ENCODE peak calls at places on chromosomes 4 and X, in eight cellular contexts. L, J, X, N, S, A, Z and F are unnamed samples.

GRCh38 chr4:148998719-148999118 is 556.5 kb upstream of the NR3C2 start:
- DNase-seq in X (no peak), N (no peak), A (peak), J (no peak), S (no peak), Z (no peak), L (no peak), F (no peak)

GRCh38 chr4:92270908-92271307 is 32.9 kb upstream of the GRID2 start:
- DNase-seq in J (no peak), Z (no peak), A (no peak), X (no peak), N (no peak), S (no peak), L (no peak), F (no peak)

GRCh38 chr4:146165840-146166239 is 9.7 kb upstream of the LSM6 start:
- DNase-seq in X (no peak), S (no peak), J (no peak), A (peak), N (no peak), Z (no peak), L (no peak), F (no peak)

GRCh38 chr4:186029731-186030421 is 39.1 kb upstream of the TLR3 start:
- DNase-seq in A (peak), L (peak), X (no peak), Z (no peak), N (no peak), S (no peak), J (peak), F (no peak)

GRCh38 chrX:11758400-11759171 is 549 bp downstream of the MSL3 start:
- DNase-seq in N (peak), L (peak), J (peak), A (peak), Z (peak), X (peak), S (peak), F (peak)

GRCh38 chr4:150367326-150367725 is 214.6 kb upstream of the MAB21L2 start:
- DNase-seq in S (no peak), J (no peak), Z (no peak), L (no peak), N (no peak), A (no peak), X (no peak), F (no peak)

GRCh38 chr4:47686294-47686872 is 151.5 kb downstream of the CORIN start:
- DNase-seq in N (peak), A (peak), X (peak), J (peak), Z (peak), S (peak), L (no peak), F (peak)

GRCh38 chr4:7238300-7238960 is 46.1 kb downstream of the SORCS2 start:
- DNase-seq in S (no peak), N (no peak), X (no peak), L (no peak), Z (no peak), J (no peak), A (no peak), F (peak)

GRCh38 chr4:146585761-146586333 is 52.8 kb upstream of the POU4F2 start:
- DNase-seq in N (no peak), J (no peak), X (no peak), A (peak), S (no peak), Z (no peak), L (no peak), F (no peak)

GRCh38 chr4:23500876-23501275 is 389.0 kb downstream of the PPARGC1A start:
- DNase-seq in A (no peak), X (no peak), Z (no peak), J (no peak), S (no peak), N (no peak), L (no peak), F (no peak)

GRCh38 chrX:53160297-53160983 is 64.6 kb downstream of the KDM5C start:
- DNase-seq in N (no peak), A (no peak), S (no peak), Z (no peak), J (no peak), L (no peak), X (no peak), F (no peak)

GRCh38 chr4:89056292-89056952 is 563 bp downstream of the FAM13A start:
- DNase-seq in S (no peak), Z (no peak), J (no peak), A (no peak), X (no peak), N (no peak), L (no peak), F (no peak)

GRCh38 chr4:176534566-176534965 is 214.8 kb downstream of the SPCS3 start:
- DNase-seq in Z (no peak), A (peak), J (no peak), S (no peak), N (no peak), X (no peak), L (no peak), F (no peak)

GRCh38 chr4:52825311-52826090 is 36.6 kb upstream of the RASL11B start:
- DNase-seq in J (no peak), Z (peak), S (no peak), X (no peak), N (peak), L (no peak), A (peak), F (no peak)

GRCh38 chr4:94523617-94524016 is 71.9 kb downstream of the PDLIM5 start:
- DNase-seq in X (no peak), J (no peak), A (peak), L (no peak), S (no peak), N (no peak), Z (no peak), F (no peak)

GRCh38 chr4:183540498-183540953 is 35.7 kb downstream of the ING2 start:
- DNase-seq in X (no peak), L (no peak), J (no peak), A (no peak), S (no peak), Z (no peak), N (no peak), F (no peak)

GRCh38 chr4:150773032-150773431 is 191.1 kb downstream of the MAB21L2 start:
- DNase-seq in A (no peak), Z (no peak), S (no peak), X (no peak), L (no peak), J (no peak), N (no peak), F (no peak)

GRCh38 chr4:73668806-73669205 is 48.6 kb upstream of the RASSF6 start:
- DNase-seq in L (no peak), Z (no peak), N (no peak), A (no peak), J (no peak), X (no peak), S (no peak), F (no peak)

GRCh38 chr4:133624744-133625143 is 475.6 kb downstream of the PCDH10 start:
- DNase-seq in S (no peak), J (no peak), N (no peak), L (no peak), Z (no peak), A (no peak), X (no peak), F (no peak)

GRCh38 chr4:124202106-124202505 is 510.4 kb downstream of the ANKRD50 start:
- DNase-seq in A (peak), J (no peak), N (no peak), L (no peak), S (no peak), Z (no peak), X (no peak), F (no peak)

GRCh38 chr4:15961778-15962510 is 1.0 kb downstream of the FGFBP2 start:
- DNase-seq in L (no peak), X (no peak), Z (no peak), A (no peak), N (no peak), S (no peak), J (no peak), F (peak)

GRCh38 chrX:101108293-101108692 is 10.3 kb downstream of the CENPI start:
- DNase-seq in L (no peak), N (no peak), A (peak), X (no peak), Z (no peak), J (no peak), S (no peak), F (no peak)

GRCh38 chr4:144399927-144400326 is 246.0 kb upstream of the HHIP start:
- DNase-seq in S (no peak), Z (no peak), L (no peak), X (no peak), J (no peak), N (no peak), A (peak), F (no peak)

GRCh38 chr4:28378109-28378830 is 1517.6 kb downstream of the STIM2 start:
- DNase-seq in S (no peak), N (no peak), Z (no peak), J (no peak), A (no peak), L (no peak), X (no peak), F (no peak)

GRCh38 chrX:110178179-110178865 is 139.6 kb downstream of the AMMECR1 start:
- DNase-seq in J (no peak), N (no peak), X (no peak), L (no peak), A (no peak), S (no peak), Z (no peak), F (no peak)

GRCh38 chrX:40996886-40997530 is 88.2 kb upstream of the USP9X start:
- DNase-seq in L (no peak), X (no peak), N (peak), Z (no peak), S (no peak), J (no peak), A (peak), F (no peak)

GRCh38 chr4:21790437-21791029 is 158.0 kb downstream of the KCNIP4 start:
- DNase-seq in N (no peak), A (peak), Z (no peak), S (no peak), X (no peak), J (no peak), L (no peak), F (no peak)

GRCh38 chr4:149110499-149110898 is 668.3 kb upstream of the NR3C2 start:
- DNase-seq in X (no peak), Z (no peak), L (no peak), J (no peak), S (no peak), N (no peak), A (no peak), F (no peak)

GRCh38 chr4:62881210-62881609 is 1528.0 kb downstream of the TECRL start:
- DNase-seq in N (no peak), S (no peak), Z (no peak), J (no peak), A (no peak), L (no peak), X (no peak), F (no peak)

GRCh38 chrX:133670394-133670793 is 255.1 kb upstream of the GPC4 start:
- DNase-seq in S (no peak), X (no peak), J (no peak), L (no peak), Z (no peak), A (peak), N (peak), F (no peak)

GRCh38 chrX:23815376-23815775 is 32.4 kb downstream of the SAT1 start:
- DNase-seq in J (no peak), Z (no peak), N (no peak), L (no peak), A (no peak), X (no peak), S (no peak), F (no peak)

GRCh38 chr4:79603681-79604080 is 195.7 kb upstream of the GK2 start:
- DNase-seq in X (no peak), Z (no peak), L (no peak), S (no peak), A (no peak), J (no peak), N (peak), F (no peak)

GRCh38 chr4:123260429-123261052 is 136.1 kb upstream of the SPRY1 start:
- DNase-seq in N (no peak), X (no peak), A (no peak), J (no peak), S (no peak), L (no peak), Z (no peak), F (no peak)